ENCODE peak calls at places on chromosomes 7 and 10, in four cellular contexts. K, W, R and O are unnamed samples.

GRCh38 chr7:97020601-97021442 is 3.8 kb downstream of the DLX5 start:
- DNase-seq in K (no peak), W (no peak), R (no peak), O (no peak)

GRCh38 chr7:47543659-47544058 is 38.3 kb downstream of the TNS3 start:
- DNase-seq in K (no peak), W (no peak), R (no peak), O (no peak)

GRCh38 chr7:4734587-4735365 is 40.6 kb upstream of the AP5Z1 start:
- DNase-seq in K (no peak), W (no peak), R (no peak), O (no peak)

GRCh38 chr10:72218329-72218728 is 2.3 kb upstream of the ASCC1 start:
- DNase-seq in K (no peak), W (peak; percentile 61), R (no peak), O (no peak)

GRCh38 chr7:80047856-80048459 is 86.7 kb upstream of the GNAI1 start:
- DNase-seq in K (no peak), W (no peak), R (peak; percentile 22), O (no peak)

GRCh38 chr7:1553513-1554210 is 2.3 kb downstream of the TMEM184A start:
- DNase-seq in K (no peak), W (peak; percentile 5), R (no peak), O (no peak)

GRCh38 chr7:6615853-6616555 is 594 bp downstream of the ZNF853 start:
- DNase-seq in K (no peak), W (no peak), R (no peak), O (no peak)

GRCh38 chr10:71467569-71468362 is 71.0 kb downstream of the CDH23 start:
- DNase-seq in K (no peak), W (no peak), R (no peak), O (no peak)

GRCh38 chr10:59971915-59972314 is 65.6 kb upstream of the CCDC6 start:
- DNase-seq in K (no peak), W (no peak), R (peak; percentile 12), O (no peak)

GRCh38 chr7:90412458-90413184 is 9.4 kb downstream of the CLDN12 start:
- DNase-seq in K (no peak), W (peak; percentile 7), R (peak; percentile 4), O (no peak)

GRCh38 chr10:79079490-79080355 is 11.0 kb downstream of the ZMIZ1 start:
- DNase-seq in K (no peak), W (no peak), R (peak; percentile 85), O (no peak)

GRCh38 chr10:106672517-106673175 is 491.9 kb downstream of the SORCS1 start:
- DNase-seq in K (no peak), W (no peak), R (no peak), O (no peak)

GRCh38 chr7:144629011-144629410 is 206.8 kb downstream of the TPK1 start:
- DNase-seq in K (no peak), W (no peak), R (no peak), O (no peak)

GRCh38 chr10:91432175-91432574 is 22.0 kb downstream of the HECTD2 start:
- DNase-seq in K (no peak), W (no peak), R (no peak), O (no peak)

GRCh38 chr7:157011333-157012112 is 1.1 kb upstream of the MNX1 start:
- DNase-seq in K (no peak), W (no peak), R (no peak), O (no peak)

GRCh38 chr10:67521546-67521945 is 174.4 kb downstream of the CTNNA3 start:
- DNase-seq in K (no peak), W (no peak), R (no peak), O (no peak)

GRCh38 chr7:118731854-118732253 is 507.4 kb downstream of the ANKRD7 start:
- DNase-seq in K (no peak), W (no peak), R (no peak), O (no peak)

GRCh38 chr7:4123823-4124222 is 558.3 kb upstream of the FOXK1 start:
- DNase-seq in K (no peak), W (no peak), R (no peak), O (no peak)

GRCh38 chr7:156014201-156014600 is 201.9 kb upstream of the SHH start:
- DNase-seq in K (no peak), W (no peak), R (no peak), O (no peak)

GRCh38 chr7:111953611-111954010 is 252.6 kb downstream of the DOCK4 start:
- DNase-seq in K (no peak), W (no peak), R (no peak), O (no peak)

GRCh38 chr7:23287612-23288011 is 11.5 kb upstream of the MALSU1 start:
- DNase-seq in K (no peak), W (no peak), R (no peak), O (no peak)

GRCh38 chr10:61621538-61622150 is 41.1 kb upstream of the CABCOCO1 start:
- DNase-seq in K (no peak), W (no peak), R (no peak), O (no peak)

GRCh38 chr7:29871787-29872398 is 65.6 kb downstream of the WIPF3 start:
- DNase-seq in K (no peak), W (no peak), R (peak; percentile 78), O (no peak)

GRCh38 chr7:143416565-143417149 is 8.0 kb upstream of the EPHA1 start:
- DNase-seq in K (peak; percentile 62), W (no peak), R (peak; percentile 69), O (peak; percentile 74)

GRCh38 chr10:86250399-86250798 is 116.2 kb downstream of the GRID1 start:
- DNase-seq in K (no peak), W (no peak), R (no peak), O (no peak)

GRCh38 chr7:5659584-5659983 is 121.9 kb downstream of the RNF216 start:
- DNase-seq in K (no peak), W (no peak), R (no peak), O (no peak)

GRCh38 chr10:79266543-79267312 is 80.5 kb upstream of the PPIF start:
- DNase-seq in K (peak; percentile 70), W (peak; percentile 81), R (peak; percentile 93), O (peak; percentile 82)

GRCh38 chr10:128629111-128630096 is 503.2 kb upstream of the MKI67 start:
- DNase-seq in K (no peak), W (no peak), R (no peak), O (no peak)

GRCh38 chr7:55567495-55568070 is 4.7 kb downstream of the VOPP1 start:
- DNase-seq in K (no peak), W (peak; percentile 40), R (no peak), O (no peak)

GRCh38 chr7:40836218-40836617 is 701.4 kb downstream of the SUGCT start:
- DNase-seq in K (no peak), W (no peak), R (no peak), O (no peak)